ENCODE peak calls at places on chromosome 21, in four cellular contexts. F, H, C and X are unnamed samples.

GRCh38 chr21:37496972-37497371 is 130.4 kb downstream of the DYRK1A start:
- DNase-seq in F (no peak), H (no peak), C (no peak), X (no peak)

GRCh38 chr21:33026299-33026858 is 644 bp downstream of the OLIG2 start:
- DNase-seq in F (no peak), H (no peak), C (peak), X (no peak)

GRCh38 chr21:35426897-35427296 is 377.8 kb upstream of the RUNX1 start:
- DNase-seq in F (no peak), H (no peak), C (no peak), X (no peak)

GRCh38 chr21:44356636-44357035 is 3.2 kb downstream of the TRPM2 start:
- DNase-seq in F (no peak), H (no peak), C (no peak), X (no peak)

GRCh38 chr21:33966324-33966949 is 50.8 kb upstream of the ATP5PO start:
- DNase-seq in F (no peak), H (no peak), C (no peak), X (no peak)

GRCh38 chr21:45157932-45158331 is 83.6 kb downstream of the ADARB1 start:
- DNase-seq in F (no peak), H (no peak), C (peak), X (no peak)

GRCh38 chr21:36747114-36747814 is 48.3 kb downstream of the SIM2 start:
- DNase-seq in F (peak), H (no peak), C (no peak), X (peak)

GRCh38 chr21:36150192-36150711 is 6.4 kb upstream of the DOP1B start:
- DNase-seq in F (no peak), H (no peak), C (no peak), X (no peak)

GRCh38 chr21:34744801-34745200 is 76.0 kb downstream of the CLIC6 start:
- DNase-seq in F (no peak), H (no peak), C (no peak), X (no peak)

GRCh38 chr21:28393279-28393678 is 599.4 kb downstream of the LTN1 start:
- DNase-seq in F (no peak), H (no peak), C (no peak), X (no peak)

GRCh38 chr21:27079807-27080206 is 112.9 kb upstream of the ADAMTS5 start:
- DNase-seq in F (no peak), H (no peak), C (no peak), X (no peak)

DNA sequence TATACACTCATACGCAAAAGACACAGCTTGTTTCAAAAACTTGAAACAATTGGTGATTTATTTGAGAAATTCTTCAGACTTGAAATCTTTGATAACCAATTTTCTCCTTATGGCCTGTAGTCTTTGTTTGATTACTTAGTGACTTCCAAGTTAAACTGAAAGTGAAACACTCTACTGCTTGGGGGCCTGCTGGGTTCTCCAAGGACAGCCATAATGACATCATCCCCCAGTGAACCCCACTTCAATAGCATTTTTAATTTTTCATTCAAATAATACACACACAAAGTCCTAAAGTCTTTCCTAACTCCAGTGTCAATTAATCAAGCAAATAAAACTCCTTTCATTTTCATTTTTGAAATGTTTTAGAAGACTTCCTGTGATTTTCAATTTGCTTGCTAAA is 59.2 kb downstream of the KRTAP19-8 start:
- DNase-seq in F (no peak), H (no peak), C (no peak), X (no peak)
- TF ChIP-seq FOXJ3 in F (no peak), H (no peak), C (no peak), X (no peak)

GRCh38 chr21:46482225-46482845 is 23.6 kb downstream of the DIP2A start:
- DNase-seq in F (no peak), H (no peak), C (no peak), X (no peak)
- TF ChIP-seq FOXJ3 in F (no peak), H (no peak), C (no peak), X (no peak)

GRCh38 chr21:42572906-42573495 is 59.3 kb downstream of the SLC37A1 start:
- DNase-seq in F (peak), H (no peak), C (no peak), X (no peak)

GRCh38 chr21:42575111-42575510 is 61.5 kb downstream of the SLC37A1 start:
- DNase-seq in F (peak), H (no peak), C (no peak), X (no peak)

GRCh38 chr21:42571391-42572150 is 57.9 kb downstream of the SLC37A1 start:
- DNase-seq in F (peak), H (no peak), C (no peak), X (no peak)

GRCh38 chr21:42576639-42577038 is 63.0 kb downstream of the SLC37A1 start:
- DNase-seq in F (no peak), H (no peak), C (no peak), X (no peak)

GRCh38 chr21:42574234-42575027 is 60.8 kb downstream of the SLC37A1 start:
- DNase-seq in F (peak), H (peak), C (peak), X (peak)
- TF ChIP-seq FOXJ3 in F (no peak), H (no peak), C (no peak), X (no peak)

GRCh38 chr21:41786521-41786987 is 19.7 kb upstream of the RIPK4 start:
- DNase-seq in F (no peak), H (no peak), C (no peak), X (no peak)
- TF ChIP-seq FOXJ3 in F (no peak), H (no peak), C (no peak), X (no peak)